ENCODE peak calls at places on chromosomes 6 and 20, in ten cellular contexts. Q, H, B, I, F, W, N, X, Z and T are unnamed samples.

GRCh38 chr20:63498950-63499332 is at the start of gene EEF1A2:
- DNase-seq in X (no peak), I (no peak), W (peak), N (no peak), B (no peak), H (no peak), Z (no peak), Q (no peak), F (peak), T (no peak)

GRCh38 chr20:15638781-15639180 is 934.5 kb downstream of the KIF16B start:
- DNase-seq in I (no peak), F (no peak), H (no peak), N (no peak), Z (no peak), B (no peak), W (no peak), Q (no peak), X (no peak), T (no peak)

GRCh38 chr20:44709797-44710196 is 5.4 kb upstream of the CCN5 start:
- DNase-seq in N (no peak), F (no peak), I (no peak), X (no peak), Q (no peak), Z (no peak), W (no peak), H (no peak), B (no peak), T (no peak)

GRCh38 chr20:48052492-48052870 is 267.2 kb upstream of the SULF2 start:
- DNase-seq in N (no peak), W (no peak), Z (peak), I (no peak), F (no peak), H (no peak), B (no peak), Q (no peak), X (peak), T (no peak)

GRCh38 chr20:18973499-18974173 is 160.1 kb downstream of the SCP2D1 start:
- DNase-seq in Z (no peak), H (no peak), X (no peak), W (no peak), Q (no peak), B (no peak), N (peak), F (no peak), I (no peak), T (no peak)

GRCh38 chr6:81750660-81751387 is 1.7 kb downstream of the TENT5A start:
- DNase-seq in Z (peak), H (no peak), X (peak), F (no peak), N (no peak), I (no peak), W (no peak), Q (no peak), B (peak), T (no peak)

GRCh38 chr6:149336529-149336928 is 19.0 kb downstream of the TAB2 start:
- DNase-seq in I (no peak), N (no peak), Z (no peak), F (no peak), B (no peak), X (no peak), Q (no peak), H (no peak), W (peak), T (no peak)

GRCh38 chr20:17615645-17616479 is 46.0 kb downstream of the DSTN start:
- DNase-seq in Z (no peak), B (no peak), Q (no peak), I (no peak), W (no peak), H (no peak), F (no peak), N (peak), X (no peak), T (no peak)

GRCh38 chr6:90425161-90425641 is 128.6 kb upstream of the BACH2 start:
- DNase-seq in H (no peak), F (peak), I (no peak), X (no peak), W (no peak), Q (no peak), Z (no peak), B (no peak), N (no peak), T (no peak)

GRCh38 chr6:158517581-158517980 is 42.3 kb upstream of the TMEM181 start:
- DNase-seq in F (peak), I (peak), Z (no peak), B (no peak), H (no peak), N (no peak), W (no peak), Q (no peak), X (no peak), T (no peak)

GRCh38 chr6:166942393-166943168 is 13.8 kb downstream of the RNASET2 start:
- DNase-seq in B (peak), I (no peak), Q (no peak), W (no peak), X (peak), H (no peak), F (no peak), Z (no peak), N (no peak), T (peak)

GRCh38 chr20:63325554-63326313 is 32.7 kb downstream of the COL20A1 start:
- DNase-seq in B (no peak), F (no peak), Q (no peak), N (peak), Z (no peak), I (no peak), X (no peak), H (no peak), W (no peak), T (no peak)

GRCh38 chr6:136192917-136193316 is 57.2 kb downstream of the MTFR2 start:
- DNase-seq in N (no peak), I (no peak), Q (no peak), X (no peak), H (no peak), F (no peak), B (peak), Z (no peak), W (no peak), T (no peak)

GRCh38 chr6:69980624-69981023 is 114.3 kb downstream of the COL19A1 start:
- DNase-seq in B (no peak), H (no peak), Z (no peak), X (no peak), W (no peak), N (no peak), Q (no peak), I (no peak), F (no peak), T (no peak)

GRCh38 chr6:32070814-32071466 is 32.7 kb downstream of the CYP21A2 start:
- DNase-seq in I (no peak), W (no peak), N (peak), B (no peak), Q (no peak), Z (peak), F (no peak), H (no peak), X (no peak), T (no peak)

GRCh38 chr20:44540834-44541233 is 19.0 kb upstream of the SERINC3 start:
- DNase-seq in B (peak), N (no peak), F (no peak), H (no peak), Q (no peak), I (no peak), Z (peak), X (peak), W (no peak), T (no peak)

GRCh38 chr20:63099426-63100267 is 92.9 kb upstream of the BHLHE23 start:
- DNase-seq in X (no peak), F (no peak), Z (no peak), W (no peak), H (no peak), I (no peak), Q (no peak), N (peak), B (no peak), T (no peak)

GRCh38 chr6:11869656-11870340 is 91.2 kb upstream of the ADTRP start:
- DNase-seq in B (peak), N (peak), H (no peak), F (no peak), Q (no peak), I (no peak), X (peak), W (no peak), Z (peak), T (no peak)

GRCh38 chr20:20795721-20796120 is 83.3 kb upstream of the RALGAPA2 start:
- DNase-seq in Q (no peak), X (no peak), N (no peak), I (no peak), W (no peak), Z (no peak), F (no peak), B (no peak), H (no peak), T (no peak)

GRCh38 chr6:158914923-158915322 is 85.1 kb downstream of the RSPH3 start:
- DNase-seq in Z (no peak), H (no peak), B (no peak), N (no peak), I (no peak), W (no peak), X (no peak), Q (no peak), F (no peak), T (no peak)

GRCh38 chr6:135323202-135323668 is 142.1 kb downstream of the MYB start:
- DNase-seq in Q (no peak), W (no peak), B (no peak), H (no peak), Z (no peak), N (no peak), I (no peak), X (no peak), F (no peak), T (no peak)

GRCh38 chr6:44166591-44167184 is 8.1 kb downstream of the CAPN11 start:
- DNase-seq in F (no peak), X (no peak), H (no peak), W (no peak), B (no peak), N (no peak), Z (no peak), Q (no peak), I (no peak), T (no peak)

GRCh38 chr6:85287654-85288053 is 162.2 kb upstream of the NT5E start:
- DNase-seq in B (no peak), W (no peak), Z (no peak), I (no peak), X (no peak), N (no peak), F (no peak), H (no peak), Q (no peak), T (no peak)

GRCh38 chr6:42460892-42461291 is 9.2 kb upstream of the TRERF1 start:
- DNase-seq in N (no peak), X (no peak), H (no peak), B (peak), W (no peak), Z (peak), I (no peak), Q (no peak), F (no peak), T (no peak)

GRCh38 chr6:128918886-128919285 is 35.9 kb downstream of the LAMA2 start:
- DNase-seq in B (no peak), I (no peak), N (no peak), X (no peak), F (no peak), W (no peak), H (no peak), Z (no peak), Q (no peak), T (no peak)

GRCh38 chr20:50678213-50678898 is 13.0 kb downstream of the RIPOR3 start:
- DNase-seq in I (no peak), Z (peak), Q (no peak), B (no peak), N (no peak), W (no peak), X (peak), F (no peak), H (no peak), T (no peak)

GRCh38 chr20:41480054-41480770 is 113.6 kb upstream of the EMILIN3 start:
- DNase-seq in B (no peak), I (no peak), N (no peak), W (no peak), F (no peak), X (peak), Q (no peak), H (no peak), Z (no peak), T (no peak)